ENCODE peak calls at places on chromosomes 5 and 9, in four cellular contexts. S is MM.1S, G is tibial artery, A is heart left ventricle. J is an unnamed sample.
A peak's percentile ranks its signal among the peaks of the same experiment; 100 is the strongest.

GRCh38 chr9:112086627-112087026 is 88.5 kb downstream of the SUSD1 start:
- DNase-seq in S (no peak), G (no peak), A (no peak), J (no peak)

GRCh38 chr9:20689833-20690232 is 5.8 kb downstream of the FOCAD start:
- DNase-seq in S (no peak), G (no peak), A (no peak), J (no peak)

GRCh38 chr9:107260437-107261081 is 22.5 kb upstream of the RAD23B start:
- DNase-seq in S (peak; percentile 9), G (no peak), A (no peak), J (no peak)

GRCh38 chr9:108536836-108537601 is 318.8 kb downstream of the ACTL7B start:
- DNase-seq in S (no peak), G (no peak), A (no peak), J (no peak)

GRCh38 chr5:72242796-72243475 is 77.1 kb downstream of the MRPS27 start:
- DNase-seq in S (no peak), G (no peak), A (no peak), J (peak; percentile 84)

GRCh38 chr5:9878196-9878595 is 248.0 kb upstream of the TAS2R1 start:
- DNase-seq in S (no peak), G (no peak), A (no peak), J (no peak)

GRCh38 chr9:81395301-81396054 is 293.9 kb downstream of the TLE1 start:
- DNase-seq in S (no peak), G (no peak), A (no peak), J (no peak)

GRCh38 chr5:95726811-95727763 is 4.0 kb upstream of the RHOBTB3 start:
- DNase-seq in S (no peak), G (no peak), A (no peak), J (no peak)

GRCh38 chr9:119955276-119955675 is 586.0 kb upstream of the BRINP1 start:
- DNase-seq in S (no peak), G (no peak), A (no peak), J (no peak)

GRCh38 chr5:151093476-151093889 is 12.6 kb upstream of the TNIP1 start:
- DNase-seq in S (peak; percentile 34), G (peak; percentile 78), A (no peak), J (peak; percentile 57)

GRCh38 chr9:38622083-38622674 is 1.8 kb upstream of the ANKRD18A start:
- DNase-seq in S (no peak), G (no peak), A (no peak), J (peak; percentile 11)

GRCh38 chr9:70324963-70325362 is 66.2 kb downstream of the SMC5 start:
- DNase-seq in S (no peak), G (no peak), A (no peak), J (no peak)

GRCh38 chr5:32711693-32712462 is 757 bp downstream of the NPR3 start:
- DNase-seq in S (no peak), G (peak; percentile 40), A (no peak), J (no peak)

GRCh38 chr9:130301483-130302286 is 36.1 kb downstream of the HMCN2 start:
- DNase-seq in S (no peak), G (peak; percentile 69), A (peak; percentile 88), J (no peak)

GRCh38 chr9:19298601-19299000 is 68.1 kb downstream of the DENND4C start:
- DNase-seq in S (no peak), G (no peak), A (no peak), J (peak; percentile 52)

GRCh38 chr5:34790087-34790486 is 48.9 kb upstream of the TTC23L start:
- DNase-seq in S (no peak), G (no peak), A (no peak), J (no peak)

GRCh38 chr9:85212887-85213286 is 528.9 kb downstream of the AGTPBP1 start:
- DNase-seq in S (no peak), G (no peak), A (no peak), J (peak; percentile 71)

GRCh38 chr9:22049411-22049810 is 40.3 kb upstream of the CDKN2B start:
- DNase-seq in S (no peak), G (no peak), A (no peak), J (no peak)

GRCh38 chr9:128627906-128628305 is 28.7 kb downstream of the DYNC2I2 start:
- DNase-seq in S (no peak), G (no peak), A (no peak), J (no peak)

GRCh38 chr5:8829322-8830029 is 716.4 kb downstream of the SEMA5A start:
- DNase-seq in S (no peak), G (no peak), A (no peak), J (peak; percentile 89)

GRCh38 chr5:135449608-135450007 is 2.5 kb upstream of the DCANP1 start:
- DNase-seq in S (no peak), G (no peak), A (peak; percentile 47), J (no peak)

GRCh38 chr9:274101-274500 is 59.4 kb downstream of the DOCK8 start:
- DNase-seq in S (no peak), G (no peak), A (no peak), J (no peak)

GRCh38 chr9:90219548-90220118 is 423.0 kb downstream of the DIRAS2 start:
- DNase-seq in S (peak; percentile 43), G (no peak), A (no peak), J (no peak)

GRCh38 chr5:144203750-144204596 is 33.3 kb downstream of the KCTD16 start:
- DNase-seq in S (peak; percentile 62), G (peak; percentile 40), A (no peak), J (no peak)

GRCh38 chr5:107878676-107879075 is 207.9 kb upstream of the EFNA5 start:
- DNase-seq in S (no peak), G (no peak), A (no peak), J (no peak)

GRCh38 chr5:77630246-77631165 is 8.0 kb downstream of the OTP start:
- DNase-seq in S (peak; percentile 91), G (no peak), A (peak; percentile 67), J (no peak)

GRCh38 chr9:26656003-26656940 is 236.3 kb downstream of the CAAP1 start:
- DNase-seq in S (no peak), G (no peak), A (no peak), J (no peak)

GRCh38 chr5:112576298-112576925 is 157.3 kb upstream of the EPB41L4A start:
- DNase-seq in S (no peak), G (no peak), A (no peak), J (no peak)

DNA sequence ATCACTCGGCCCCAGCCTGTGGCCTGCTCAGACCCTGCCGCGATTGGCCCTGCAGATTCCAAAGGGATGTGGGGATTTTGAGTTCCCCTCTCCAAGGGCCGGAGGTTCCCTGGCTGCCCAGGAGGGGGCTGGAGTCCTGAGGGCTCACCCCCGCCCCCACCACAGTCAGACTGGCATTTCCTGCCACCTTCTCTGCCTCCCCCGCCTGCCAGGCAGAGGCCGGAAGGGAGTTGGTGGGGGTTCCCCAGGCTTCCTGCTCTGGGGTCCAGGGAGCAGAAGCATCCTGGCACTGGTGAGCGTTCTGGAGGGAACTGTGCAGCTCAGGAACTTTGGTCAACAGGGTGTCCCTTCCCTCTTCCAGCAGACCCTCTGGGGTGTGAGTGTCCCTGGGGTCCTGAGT is 70.6 kb downstream of the RXRA start:
- DNase-seq in S (no peak), G (no peak), A (no peak), J (no peak)
- H3K4me3 ChIP-seq in S (peak overlapping the region; percentile 29), G (no peak overlapping the region), A (no peak overlapping the region), J (no peak overlapping the region)

GRCh38 chr5:155700333-155700732 is 626.6 kb upstream of the SGCD start:
- DNase-seq in S (peak; percentile 12), G (no peak), A (no peak), J (no peak)
- TF ChIP-seq CTCF in S (peak; percentile 32), G (no peak), A (no peak), J (no peak)

GRCh38 chr5:142025637-142026036 is 12.8 kb upstream of the GNPDA1 start:
- DNase-seq in S (no peak), G (no peak), A (no peak), J (no peak)
- H3K4me3 ChIP-seq in S (peak overlapping the region; percentile 55), G (peak overlapping the region; percentile 51), A (no peak overlapping the region), J (no peak overlapping the region)

DNA sequence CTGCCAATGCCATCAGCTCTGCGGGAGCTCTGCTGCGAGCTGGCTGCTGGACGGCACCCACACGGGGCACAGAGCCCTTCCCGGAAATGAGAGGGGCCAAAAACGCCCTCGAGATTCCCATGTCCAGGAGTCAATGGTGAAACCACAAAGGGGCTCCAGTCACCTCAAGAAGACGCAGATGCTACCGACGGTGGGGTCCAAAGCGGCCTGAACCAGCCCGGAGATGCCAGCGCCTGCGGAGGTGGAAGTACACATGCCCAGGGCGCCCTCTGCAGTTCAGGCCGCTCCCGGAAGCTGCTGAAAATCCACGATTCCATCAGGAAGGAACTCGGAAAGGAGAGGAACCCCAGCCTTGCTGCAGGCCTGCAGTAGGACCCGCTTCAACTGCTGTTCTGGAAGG is 82.4 kb upstream of the SELENOP start:
- DNase-seq in S (no peak), G (no peak), A (peak; percentile 67), J (no peak)
- TF ChIP-seq CTCF in S (no peak), G (no peak), A (peak; percentile 44), J (peak; percentile 38)

GRCh38 chr5:18744441-18744840 is 1110.2 kb downstream of the TAF11L14 start:
- DNase-seq in S (peak; percentile 25), G (no peak), A (no peak), J (no peak)

GRCh38 chr5:18745591-18745987 is 1111.3 kb downstream of the TAF11L14 start:
- DNase-seq in S (peak; percentile 46), G (no peak), A (peak; percentile 59), J (no peak)

GRCh38 chr5:18744990-18745590 is 1110.8 kb downstream of the TAF11L14 start:
- DNase-seq in S (peak; percentile 86), G (no peak), A (no peak), J (no peak)

GRCh38 chr5:18742830-18743229 is 1108.6 kb downstream of the TAF11L14 start:
- DNase-seq in S (no peak), G (no peak), A (no peak), J (no peak)

GRCh38 chr5:18745988-18746615 is 1111.8 kb downstream of the TAF11L14 start:
- DNase-seq in S (peak; percentile 88), G (no peak), A (no peak), J (no peak)
- H3K4me3 ChIP-seq in S (peak overlapping the region; percentile 90), G (peak overlapping the region; percentile 37), A (peak overlapping the region; percentile 51), J (no peak overlapping the region)